ENCODE peak calls at places on chromosomes 12 and 14, in four cellular contexts. F, O, N and K are unnamed samples.

GRCh38 chr12:66627270-66627987 is 51.4 kb downstream of the GRIP1 start:
- DNase-seq in F (peak), O (peak), N (no peak), K (no peak)

GRCh38 chr12:57001448-57001906 is 4.9 kb downstream of the ZBTB39 start:
- DNase-seq in F (peak), O (peak), N (no peak), K (no peak)

GRCh38 chr12:120598674-120599463 is 17.7 kb upstream of the POP5 start:
- DNase-seq in F (peak), O (no peak), N (no peak), K (no peak)

GRCh38 chr12:113246478-113247122 is 25.3 kb downstream of the TPCN1 start:
- DNase-seq in F (no peak), O (peak), N (no peak), K (no peak)

GRCh38 chr14:77457115-77457521 is 283 bp downstream of the VIPAS39 start:
- DNase-seq in F (peak), O (no peak), N (no peak), K (peak)

GRCh38 chr12:71415336-71416231 is 24.0 kb upstream of the LGR5 start:
- DNase-seq in F (peak), O (no peak), N (no peak), K (peak)

GRCh38 chr12:6207254-6207942 is 7.2 kb downstream of the CD9 start:
- DNase-seq in F (peak), O (no peak), N (no peak), K (no peak)

GRCh38 chr14:105605501-105606304 is 79.3 kb downstream of the TMEM121 start:
- DNase-seq in F (no peak), O (no peak), N (peak), K (no peak)

GRCh38 chr14:100291305-100292075 is 14.8 kb downstream of the SLC25A29 start:
- DNase-seq in F (no peak), O (no peak), N (no peak), K (no peak)

GRCh38 chr12:116196752-116197718 is 80.5 kb downstream of the MED13L start:
- DNase-seq in F (no peak), O (no peak), N (no peak), K (no peak)

GRCh38 chr14:89386214-89386886 is 30.7 kb downstream of the FOXN3 start:
- DNase-seq in F (no peak), O (no peak), N (no peak), K (no peak)

GRCh38 chr12:6699989-6700645 is 498 bp downstream of the PIANP start:
- DNase-seq in F (no peak), O (no peak), N (no peak), K (no peak)

GRCh38 chr12:55037349-55037748 is 17.6 kb downstream of the NEUROD4 start:
- DNase-seq in F (no peak), O (no peak), N (no peak), K (no peak)

GRCh38 chr14:89212386-89213235 is 204.4 kb downstream of the FOXN3 start:
- DNase-seq in F (no peak), O (no peak), N (no peak), K (no peak)

GRCh38 chr12:124684971-124685688 is 117.7 kb upstream of the NCOR2 start:
- DNase-seq in F (peak), O (no peak), N (no peak), K (peak)

GRCh38 chr12:88715673-88716072 is 135.4 kb upstream of the KITLG start:
- DNase-seq in F (no peak), O (no peak), N (no peak), K (no peak)
- H3K4me3 ChIP-seq in F (no peak), O (no peak), N (no peak), K (no peak)

DNA sequence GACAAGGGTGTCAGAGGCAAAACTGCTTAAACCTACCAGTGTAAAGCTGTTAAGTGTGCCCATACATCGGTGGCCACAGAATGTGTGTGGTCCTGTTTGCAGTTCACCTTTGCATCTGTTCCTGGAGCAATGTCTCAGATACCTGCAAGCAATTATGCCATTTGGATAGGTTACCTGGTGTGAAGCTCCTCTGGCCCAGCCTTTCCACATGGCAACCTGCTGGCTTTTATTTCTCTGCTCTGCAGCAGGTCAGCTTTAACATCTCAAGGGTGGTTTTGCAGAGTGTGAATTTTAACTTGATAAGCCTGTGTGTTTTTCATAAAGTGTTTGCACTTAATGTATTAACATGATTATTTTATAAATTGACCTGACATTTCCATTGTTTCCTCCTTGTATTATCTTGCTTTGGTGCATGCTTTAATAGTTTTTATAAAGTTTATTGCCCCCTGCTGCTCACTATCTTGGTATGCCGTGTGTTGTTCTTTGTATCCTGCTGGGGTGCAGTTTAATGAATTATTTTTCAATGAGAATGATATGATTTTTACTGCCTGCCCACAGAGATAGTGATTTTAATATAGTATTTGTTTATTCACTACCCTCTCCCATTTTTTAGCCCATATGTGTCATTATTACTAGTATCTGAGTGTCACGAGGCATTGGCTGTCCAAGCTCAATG is 403.8 kb downstream of the NPAS3 start:
- DNase-seq in F (no peak), O (no peak), N (no peak), K (no peak)
- TF ChIP-seq CTCF in F (no peak), O (no peak), N (no peak), K (no peak)

DNA sequence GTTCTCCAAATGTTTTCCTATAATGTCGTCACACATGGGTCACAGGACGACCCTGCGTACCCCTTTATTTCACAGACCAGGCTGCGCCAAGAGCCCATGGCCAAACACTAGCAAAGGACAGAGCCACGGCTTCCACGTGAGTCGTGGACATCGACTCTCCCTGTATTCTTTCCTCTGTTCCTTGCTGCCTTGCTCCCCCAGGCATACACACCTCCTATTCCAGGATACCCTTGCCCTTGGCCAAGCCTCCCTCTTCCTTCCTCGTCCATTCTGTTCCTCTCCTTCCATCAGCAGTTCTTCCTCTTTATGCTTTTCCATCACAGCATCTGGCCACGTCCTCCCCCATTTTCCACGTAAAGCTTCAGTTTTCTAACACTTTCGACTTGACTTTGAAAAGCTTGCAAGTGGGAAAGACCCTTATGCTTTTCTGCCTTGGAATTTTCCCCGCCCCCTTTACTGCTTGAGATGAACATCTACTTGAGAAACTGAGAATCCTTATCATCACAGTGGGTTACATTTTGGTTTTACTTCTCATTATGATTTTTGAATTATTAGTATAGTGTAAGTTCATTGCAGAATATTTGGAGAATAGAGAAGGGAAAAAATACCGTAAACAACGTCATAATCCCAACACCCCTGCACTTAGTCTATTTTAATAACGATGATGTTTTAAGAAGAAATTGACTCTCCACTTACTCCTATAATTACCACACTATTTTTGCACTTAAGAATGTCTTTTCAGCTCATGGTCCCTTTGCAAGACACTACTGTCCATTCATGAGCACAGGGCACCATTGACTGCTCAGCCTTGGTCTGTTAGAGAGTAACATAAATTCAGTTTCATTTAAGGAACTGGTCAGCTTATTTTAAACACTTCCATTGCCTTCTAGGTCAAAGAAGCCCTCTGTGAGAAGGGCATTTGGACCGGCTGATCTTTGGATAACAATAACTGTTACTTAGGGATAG is 15.8 kb upstream of the NINJ2 start:
- DNase-seq in F (no peak), O (no peak), N (no peak), K (no peak)
- H3K4me3 ChIP-seq in F (no peak), O (no peak), N (no peak), K (no peak)

GRCh38 chr14:94129111-94129757 is at the start of gene IFI27L2:
- DNase-seq in F (peak), O (peak), N (no peak), K (no peak)
- TF ChIP-seq CTCF in F (peak), O (peak), N (peak), K (peak)

GRCh38 chr14:103713304-103714062 is 1.8 kb downstream of the XRCC3 start:
- DNase-seq in F (no peak), O (no peak), N (no peak), K (no peak)
- H3K4me3 ChIP-seq in F (no peak), O (no peak), N (no peak), K (no peak)

DNA sequence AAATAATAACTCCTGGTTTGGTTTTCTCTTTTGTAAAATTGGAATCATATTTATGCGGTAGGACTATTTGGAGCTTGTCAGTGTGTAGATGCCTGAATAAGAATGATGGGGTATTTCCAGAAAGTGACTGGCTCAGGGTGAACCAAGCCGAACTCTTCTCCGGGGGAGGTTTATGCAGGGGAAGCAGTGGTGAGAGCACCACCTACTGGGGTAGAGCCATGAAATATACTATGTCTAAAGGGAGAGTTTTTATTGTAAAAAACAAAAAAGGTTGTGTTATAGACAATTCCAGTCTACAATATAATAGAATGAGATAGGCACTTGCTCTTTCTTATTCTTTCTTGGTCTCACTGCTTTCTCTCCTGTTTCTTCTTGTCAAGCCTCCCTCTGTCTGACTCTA is 222.9 kb upstream of the SLC16A7 start:
- DNase-seq in F (peak), O (no peak), N (no peak), K (no peak)
- TF ChIP-seq CTCF in F (peak), O (no peak), N (peak), K (peak)

GRCh38 chr12:119573086-119573485 is 20.5 kb upstream of the TMEM233 start:
- DNase-seq in F (no peak), O (no peak), N (no peak), K (no peak)

GRCh38 chr12:119574255-119574654 is 19.3 kb upstream of the TMEM233 start:
- DNase-seq in F (no peak), O (no peak), N (no peak), K (no peak)

GRCh38 chr12:119578112-119578511 is 15.5 kb upstream of the TMEM233 start:
- DNase-seq in F (peak), O (no peak), N (no peak), K (no peak)

DNA sequence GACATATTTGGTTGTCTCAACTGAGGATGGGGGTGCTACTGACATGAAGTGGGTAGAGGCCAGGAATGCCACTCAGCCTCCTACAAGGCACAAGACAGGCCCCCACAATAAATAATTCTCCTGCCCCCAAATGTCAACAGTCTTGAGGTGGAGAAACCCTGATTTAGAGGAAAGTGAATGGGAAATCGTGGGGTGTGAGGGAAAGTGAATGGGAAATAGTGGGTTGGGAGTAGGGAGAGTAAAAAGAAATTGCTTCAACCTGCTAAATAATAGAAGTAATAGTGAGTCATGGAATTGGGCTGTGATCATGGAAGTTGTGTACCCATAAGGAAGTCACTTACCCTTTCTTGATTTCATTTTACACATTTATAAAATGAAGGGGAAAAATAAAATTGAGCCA is 16.7 kb upstream of the TMEM233 start:
- DNase-seq in F (no peak), O (no peak), N (no peak), K (no peak)
- H3K4me3 ChIP-seq in F (no peak), O (no peak), N (no peak), K (no peak)

GRCh38 chr12:7905071-7905470 is 30.9 kb downstream of the SLC2A3 start:
- DNase-seq in F (no peak), O (no peak), N (no peak), K (peak)

DNA sequence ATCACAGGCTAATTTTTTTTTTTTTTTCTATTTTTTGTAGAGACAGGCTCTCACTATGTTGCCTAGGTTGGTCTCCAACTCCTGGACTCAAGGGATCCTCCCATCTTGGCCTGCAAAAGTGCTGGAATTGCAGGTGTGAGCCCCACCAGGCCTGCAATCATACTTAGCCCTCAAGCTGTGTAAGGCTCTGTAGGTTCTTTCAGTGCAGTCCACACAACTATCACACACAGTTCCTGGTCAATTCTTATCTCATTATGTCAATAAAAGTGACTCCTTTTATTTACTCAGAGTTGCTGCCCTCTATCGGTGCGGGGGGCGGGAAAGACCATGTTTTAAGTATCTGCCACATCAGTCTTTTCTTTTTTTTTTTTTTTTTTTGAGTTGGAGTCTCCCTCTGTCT is 29.0 kb downstream of the SLC2A3 start:
- DNase-seq in F (peak), O (no peak), N (no peak), K (peak)
- TF ChIP-seq CTCF in F (peak), O (peak), N (peak), K (peak)